ENCODE peak calls at places on chromosomes 11 and 22, in five cellular contexts. O is cardiac fibroblast, Q is BE2C, D is coronary artery, Y is lung. L is an unnamed sample.

GRCh38 chr22:23501244-23501643 is 78.8 kb downstream of the IGLL1 start:
- DNase-seq in O (no peak), Q (no peak), D (no peak), Y (no peak), L (no peak)

GRCh38 chr22:48445113-48445827 is 1382.4 kb downstream of the BRD1 start:
- DNase-seq in O (no peak), Q (no peak), D (no peak), Y (no peak), L (no peak)

GRCh38 chr11:126390418-126390817 is 34.9 kb downstream of the ST3GAL4 start:
- DNase-seq in O (no peak), Q (no peak), D (no peak), Y (no peak), L (no peak)

GRCh38 chr11:34358258-34358665 is 452 bp upstream of the ABTB2 start:
- DNase-seq in O (peak; percentile 62), Q (peak; percentile 60), D (peak; percentile 81), Y (peak; percentile 55), L (no peak)

GRCh38 chr11:17600316-17601205 is 53.5 kb downstream of the OTOG start:
- DNase-seq in O (no peak), Q (peak; percentile 55), D (peak; percentile 68), Y (peak; percentile 27), L (peak; percentile 10)

GRCh38 chr11:111634981-111635705 is 32.9 kb downstream of the SIK2 start:
- DNase-seq in O (peak; percentile 66), Q (no peak), D (no peak), Y (no peak), L (no peak)

GRCh38 chr11:71080239-71081097 is 171.9 kb downstream of the SHANK2 start:
- DNase-seq in O (peak; percentile 73), Q (peak; percentile 82), D (no peak), Y (peak; percentile 63), L (no peak)

GRCh38 chr22:37599161-37599560 is 9.5 kb upstream of the GGA1 start:
- DNase-seq in O (no peak), Q (no peak), D (no peak), Y (no peak), L (no peak)

GRCh38 chr11:130175898-130176297 is 16.3 kb downstream of the ST14 start:
- DNase-seq in O (no peak), Q (no peak), D (no peak), Y (no peak), L (no peak)

GRCh38 chr22:49418341-49418894 is 409.3 kb downstream of the BRD1 start:
- DNase-seq in O (no peak), Q (no peak), D (peak; percentile 29), Y (no peak), L (no peak)

GRCh38 chr11:21374381-21374780 is 705.0 kb downstream of the NELL1 start:
- DNase-seq in O (no peak), Q (no peak), D (no peak), Y (no peak), L (no peak)

GRCh38 chr22:46536559-46537220 is 730 bp downstream of the CELSR1 start:
- DNase-seq in O (no peak), Q (no peak), D (no peak), Y (no peak), L (no peak)

GRCh38 chr11:128509990-128510389 is 77.4 kb downstream of the ETS1 start:
- DNase-seq in O (peak; percentile 73), Q (no peak), D (no peak), Y (no peak), L (no peak)

GRCh38 chr11:46315033-46315738 is 32.1 kb upstream of the DGKZ start:
- DNase-seq in O (peak; percentile 81), Q (peak; percentile 77), D (no peak), Y (peak; percentile 74), L (peak; percentile 48)

GRCh38 chr11:76888989-76889388 is 28.3 kb downstream of the ACER3 start:
- DNase-seq in O (no peak), Q (no peak), D (no peak), Y (no peak), L (no peak)

GRCh38 chr22:44972363-44973083 is 37.3 kb downstream of the PHF21B start:
- DNase-seq in O (no peak), Q (no peak), D (no peak), Y (no peak), L (no peak)

GRCh38 chr11:131632971-131633370 is 262.6 kb downstream of the NTM start:
- DNase-seq in O (no peak), Q (no peak), D (no peak), Y (no peak), L (no peak)

GRCh38 chr22:22030493-22031182 is 48.1 kb upstream of the TOP3B start:
- DNase-seq in O (peak; percentile 40), Q (peak; percentile 23), D (no peak), Y (no peak), L (peak; percentile 62)

GRCh38 chr11:129992161-129992944 is 10.3 kb downstream of the PRDM10 start:
- DNase-seq in O (peak; percentile 28), Q (peak; percentile 48), D (no peak), Y (peak; percentile 41), L (no peak)

GRCh38 chr11:119175493-119176077 is 7.1 kb downstream of the NLRX1 start:
- DNase-seq in O (peak; percentile 25), Q (peak; percentile 78), D (no peak), Y (no peak), L (no peak)

GRCh38 chr11:117490911-117491310 is 163.3 kb downstream of the CEP164 start:
- DNase-seq in O (no peak), Q (no peak), D (no peak), Y (no peak), L (no peak)

DNA sequence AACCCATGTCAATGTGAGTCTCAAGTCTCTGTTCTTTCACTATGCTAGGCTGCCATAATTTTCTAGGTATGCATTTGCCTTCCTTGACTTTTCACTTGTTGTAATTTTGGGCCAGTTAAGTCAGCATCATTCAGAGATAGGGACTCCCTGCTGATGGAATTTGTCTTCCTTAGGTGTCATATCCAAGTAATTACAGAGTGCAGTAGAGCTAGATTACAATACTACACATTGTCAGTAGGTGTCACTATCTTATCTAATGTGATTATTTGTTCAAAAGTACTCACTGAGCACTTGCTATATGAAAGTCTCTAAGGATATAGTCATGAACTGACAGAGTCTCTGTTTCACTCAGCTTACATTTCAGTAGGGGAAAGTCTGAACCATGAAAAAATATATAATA is 25.0 kb upstream of the SYN3 start:
- DNase-seq in O (no peak), Q (no peak), D (no peak), Y (no peak), L (no peak)
- TF ChIP-seq CTCF in O (no peak), Q (peak; percentile 4), D (no peak), Y (no peak), L (no peak)

DNA sequence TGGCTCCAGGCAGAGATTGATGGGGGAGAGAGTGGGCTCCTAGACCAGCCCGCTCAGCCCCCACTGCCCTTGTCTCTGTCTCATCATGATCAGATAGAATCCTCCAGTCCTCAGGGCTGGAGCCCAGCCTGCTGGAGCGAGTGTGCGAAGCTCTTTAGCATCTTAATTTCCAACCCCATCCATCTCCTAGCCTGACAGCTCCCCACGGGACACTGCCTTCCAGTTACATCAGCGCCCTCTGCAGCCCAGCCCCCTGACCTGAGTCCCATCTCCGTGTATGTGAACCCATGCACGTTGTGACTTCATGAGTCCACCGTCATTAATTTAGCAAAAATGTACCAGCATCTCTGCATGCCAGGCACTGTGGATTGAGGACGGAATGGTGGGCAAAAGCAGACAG is 2.1 kb downstream of the P2RX3 start:
- DNase-seq in O (peak; percentile 31), Q (peak; percentile 60), D (no peak), Y (no peak), L (no peak)
- TF ChIP-seq CTCF in O (peak; percentile 3), Q (peak; percentile 41), D (no peak), Y (no peak), L (no peak)

GRCh38 chr11:125123947-125124633 is 12.7 kb upstream of the TMEM218 start:
- DNase-seq in O (peak; percentile 72), Q (peak; percentile 71), D (no peak), Y (peak; percentile 60), L (no peak)
- TF ChIP-seq CTCF in O (peak; percentile 55), Q (peak; percentile 88), D (no peak), Y (peak; percentile 12), L (no peak)

DNA sequence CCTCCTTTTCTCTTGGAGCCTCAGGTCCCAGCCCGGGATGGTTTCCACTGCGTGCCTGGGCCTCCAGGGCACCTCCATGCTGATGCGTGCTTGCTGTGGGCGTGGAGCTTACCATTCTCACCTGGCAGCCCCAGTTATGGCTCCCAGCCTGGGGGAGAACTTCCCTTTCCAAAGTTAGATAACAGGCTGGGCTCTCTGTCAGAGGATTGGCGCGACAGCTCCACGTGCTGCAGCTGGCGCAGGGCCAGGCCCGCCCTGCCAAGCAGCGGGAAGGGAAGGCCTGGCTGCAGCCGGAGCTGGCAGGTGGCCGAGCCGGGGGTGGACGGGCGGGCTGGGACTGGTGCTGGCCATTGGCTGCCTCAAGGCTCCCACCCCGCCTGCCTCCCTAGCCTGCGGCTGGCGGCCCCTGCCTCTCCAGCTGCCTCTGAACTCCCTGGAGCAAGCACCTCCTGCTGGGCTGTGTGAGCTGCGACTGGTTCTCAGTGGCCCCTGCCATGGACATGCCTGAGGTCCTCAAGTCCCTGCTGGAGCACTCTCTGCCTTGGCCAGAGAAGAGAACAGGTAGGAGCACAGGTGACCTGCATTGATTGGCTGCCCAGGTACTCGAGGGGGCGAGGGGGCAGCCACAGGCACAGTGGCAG is 14.6 kb upstream of the TEF start:
- DNase-seq in O (peak; percentile 91), Q (peak; percentile 99), D (peak; percentile 97), Y (peak; percentile 96), L (no peak)
- TF ChIP-seq CTCF in O (peak; percentile 45), Q (peak; percentile 60), D (no peak), Y (no peak), L (no peak)

GRCh38 chr11:87743002-87743401 is 432.2 kb downstream of the RAB38 start:
- DNase-seq in O (no peak), Q (no peak), D (no peak), Y (no peak), L (no peak)
- TF ChIP-seq CTCF in O (no peak), Q (no peak), D (no peak), Y (no peak), L (no peak)

DNA sequence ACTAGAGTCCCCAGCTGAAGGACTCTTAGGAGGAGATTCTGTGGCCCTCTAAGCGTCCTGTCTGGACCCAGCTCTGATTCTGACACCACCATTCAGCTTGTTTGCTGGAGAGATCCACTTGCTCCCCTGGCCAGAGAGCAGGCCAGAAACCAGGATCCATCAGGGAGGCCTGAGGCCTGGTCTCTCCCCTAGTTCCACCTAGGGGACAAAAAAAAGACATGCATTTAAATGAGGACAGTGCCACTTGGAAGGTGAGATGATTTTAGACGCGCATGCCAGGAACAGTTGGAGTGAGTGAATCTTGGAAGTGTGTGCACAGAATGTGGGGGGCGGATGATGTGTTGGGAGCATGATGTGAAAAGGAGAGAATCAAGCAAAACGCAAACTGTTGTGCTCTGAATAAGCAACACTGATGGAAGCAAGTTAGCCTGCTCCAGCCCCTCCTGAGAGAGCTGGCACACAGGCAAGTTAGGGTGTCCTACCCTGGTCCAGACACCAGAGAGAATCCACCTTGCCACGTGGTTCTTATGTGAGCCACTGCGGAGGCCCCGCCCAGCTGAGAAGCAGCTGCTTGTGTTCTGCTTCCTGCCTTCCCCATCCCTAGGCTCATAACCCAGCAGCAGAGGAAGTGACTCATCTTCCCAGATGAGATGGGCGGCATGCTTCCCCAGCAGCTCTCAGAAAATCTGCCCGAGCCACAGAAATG is 8.0 kb upstream of the SLCO2B1 start:
- DNase-seq in O (peak; percentile 95), Q (peak; percentile 95), D (no peak), Y (peak; percentile 65), L (no peak)
- TF ChIP-seq CTCF in O (no peak), Q (peak; percentile 19), D (no peak), Y (no peak), L (no peak)

GRCh38 chr11:5307256-5308019 is 5.7 kb upstream of the OR51B4 start:
- DNase-seq in O (no peak), Q (no peak), D (no peak), Y (no peak), L (no peak)
- TF ChIP-seq CTCF in O (no peak), Q (no peak), D (no peak), Y (no peak), L (no peak)

L was measured in activated B cell treated with CpG ODN at 0.5 μM for 24 hours.